ENCODE peak calls at places on chromosomes 1 and 21, in six cellular contexts. H is H9, J is NT2/D1, A is transverse colon, V is left lung, R is Peyer's patch. B is an unnamed sample.

GRCh38 chr1:36717431-36717830 is 234.7 kb upstream of the CSF3R start:
- DNase-seq in H (no peak), V (no peak), A (no peak), J (no peak), R (no peak), B (no peak)

GRCh38 chr21:46127239-46128105 is 27.9 kb downstream of the FTCD start:
- DNase-seq in V (peak; percentile 30), H (no peak), J (no peak), R (peak; percentile 43), A (no peak), B (peak; percentile 67)

GRCh38 chr1:156146006-156146748 is 7.2 kb upstream of the SEMA4A start:
- DNase-seq in A (peak; percentile 55), R (peak; percentile 67), V (peak; percentile 78), H (no peak), J (no peak), B (peak; percentile 87)

GRCh38 chr1:177190308-177190970 is 19.7 kb downstream of the BRINP2 start:
- DNase-seq in J (no peak), A (no peak), R (no peak), V (no peak), H (no peak), B (no peak)

GRCh38 chr21:33478858-33479678 is 706 bp downstream of the TMEM50B start:
- DNase-seq in V (peak; percentile 42), J (no peak), R (peak; percentile 60), A (peak; percentile 41), H (peak; percentile 63), B (peak; percentile 87)

GRCh38 chr1:23634840-23635642 is 56.6 kb upstream of the RPL11 start:
- DNase-seq in H (peak; percentile 72), R (peak; percentile 82), J (peak; percentile 27), A (peak; percentile 69), V (peak; percentile 43), B (no peak)

GRCh38 chr1:165928075-165928731 is 100.8 kb downstream of the UCK2 start:
- DNase-seq in R (peak; percentile 67), J (peak; percentile 52), H (peak; percentile 31), V (no peak), A (peak; percentile 31), B (no peak)

GRCh38 chr1:172268237-172268636 is 152.2 kb upstream of the C1orf105 start:
- DNase-seq in R (no peak), A (no peak), J (no peak), V (no peak), H (no peak), B (no peak)

GRCh38 chr1:26049531-26050254 is 3.8 kb upstream of the SLC30A2 start:
- DNase-seq in H (no peak), R (peak; percentile 84), V (no peak), J (no peak), A (peak; percentile 62), B (no peak)

GRCh38 chr1:165748550-165748949 is 20.1 kb downstream of the TMCO1 start:
- DNase-seq in A (no peak), V (no peak), R (no peak), J (no peak), H (no peak), B (no peak)

GRCh38 chr1:17369466-17369865 is 2.5 kb upstream of the PADI6 start:
- DNase-seq in A (no peak), V (no peak), H (peak; percentile 49), J (no peak), R (no peak), B (no peak)

GRCh38 chr1:179326746-179327145 is 33.1 kb downstream of the SOAT1 start:
- DNase-seq in V (no peak), R (no peak), J (no peak), A (no peak), H (no peak), B (no peak)

GRCh38 chr1:20349971-20350370 is 59.3 kb downstream of the VWA5B1 start:
- DNase-seq in J (no peak), V (no peak), A (no peak), R (no peak), H (no peak), B (peak; percentile 28)

GRCh38 chr1:4786061-4786460 is 131.7 kb downstream of the AJAP1 start:
- DNase-seq in R (no peak), H (no peak), J (no peak), V (no peak), A (no peak), B (no peak)

GRCh38 chr1:21633141-21633755 is 35.9 kb downstream of the RAP1GAP start:
- DNase-seq in H (no peak), A (no peak), R (no peak), J (no peak), V (no peak), B (no peak)

GRCh38 chr1:8966606-8967005 is 20.9 kb downstream of the CA6 start:
- DNase-seq in V (peak; percentile 73), J (no peak), A (no peak), H (no peak), R (no peak), B (peak; percentile 42)

DNA sequence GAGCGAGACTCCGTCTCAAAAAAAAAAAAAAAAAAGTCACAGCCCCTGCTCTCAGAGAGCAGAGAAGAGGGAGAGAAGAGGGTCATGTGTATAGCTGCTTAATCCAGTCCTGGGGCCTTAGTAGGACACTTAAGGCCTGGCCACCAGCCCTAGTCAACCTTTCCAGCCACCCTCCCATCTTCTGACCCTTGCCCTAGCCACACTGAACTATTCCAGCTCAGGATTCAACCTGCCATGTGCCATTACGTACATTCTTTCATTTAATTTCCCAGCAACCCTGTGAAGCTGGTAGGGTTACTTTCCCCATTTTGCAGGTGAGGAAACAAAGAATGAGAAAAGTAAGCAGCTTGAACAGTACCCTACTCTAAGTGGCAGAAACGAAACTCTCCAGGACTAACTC is 9.0 kb downstream of the FOXO6 start:
- DNase-seq in H (no peak), A (no peak), V (no peak), J (no peak), R (no peak), B (no peak)
- H3K27me3 ChIP-seq in H (no peaks in the 10 kb centered on the region), A (peaks cover 15% of the 10 kb centered on the region), V (no peaks in the 10 kb centered on the region), J (peaks cover 63% of the 10 kb centered on the region), R (no peaks in the 10 kb centered on the region), B (peaks cover 60% of the 10 kb centered on the region)

GRCh38 chr1:237911911-237912310 is 21.2 kb upstream of the ZP4 start:
- DNase-seq in J (no peak), A (no peak), V (no peak), R (no peak), H (no peak), B (no peak)

GRCh38 chr1:237910834-237911233 is 20.1 kb upstream of the ZP4 start:
- DNase-seq in R (no peak), A (no peak), H (no peak), J (no peak), V (no peak), B (no peak)

GRCh38 chr1:237913345-237913744 is 22.6 kb upstream of the ZP4 start:
- DNase-seq in H (no peak), J (no peak), V (no peak), A (no peak), R (no peak), B (no peak)
- H3K27me3 ChIP-seq in H (no peaks in the 10 kb centered on the region), J (no peaks in the 10 kb centered on the region), V (no peaks in the 10 kb centered on the region), A (no peaks in the 10 kb centered on the region), R (no peaks in the 10 kb centered on the region), B (no peaks in the 10 kb centered on the region)

DNA sequence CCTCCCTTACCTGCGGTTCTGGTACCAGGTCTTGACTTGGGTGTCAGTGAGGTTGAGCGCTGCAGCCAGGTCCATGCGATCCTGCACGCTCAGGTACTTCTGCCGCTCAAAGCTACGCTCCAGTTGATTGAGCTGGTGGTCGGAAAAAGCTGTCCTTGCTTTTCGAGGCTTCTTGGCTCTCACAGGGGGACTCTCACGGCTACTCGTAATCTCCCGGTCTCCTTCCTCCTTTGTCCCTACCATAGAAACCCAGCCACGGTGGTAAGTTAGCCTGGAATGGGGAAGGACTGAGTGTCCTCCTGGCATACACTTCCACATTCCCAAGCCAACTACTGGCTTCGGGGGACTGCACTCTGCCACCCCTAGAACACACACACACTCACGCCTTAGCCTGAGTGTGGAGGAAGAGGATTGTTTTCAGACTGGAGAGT is 2.6 kb downstream of the BARHL2 start:
- DNase-seq in J (no peak), A (no peak), R (no peak), V (no peak), H (peak; percentile 46), B (no peak)
- H3K27me3 ChIP-seq in J (peaks cover 98% of the 10 kb centered on the region), A (peaks cover 100% of the 10 kb centered on the region), R (no peaks in the 10 kb centered on the region), V (peaks cover 96% of the 10 kb centered on the region), H (peaks cover 92% of the 10 kb centered on the region), B (peaks cover 100% of the 10 kb centered on the region)

GRCh38 chr1:94282143-94282711 is 44.8 kb upstream of the ARHGAP29 start:
- DNase-seq in J (no peak), A (no peak), H (no peak), R (no peak), V (no peak), B (no peak)

GRCh38 chr1:94284481-94284880 is 47.1 kb upstream of the ARHGAP29 start:
- DNase-seq in R (no peak), H (no peak), A (no peak), J (no peak), V (no peak), B (no peak)

GRCh38 chr1:94285026-94285654 is 47.8 kb upstream of the ARHGAP29 start:
- DNase-seq in R (no peak), H (no peak), J (no peak), A (no peak), V (no peak), B (no peak)

GRCh38 chr1:94283462-94283861 is 46.1 kb upstream of the ARHGAP29 start:
- DNase-seq in R (no peak), H (no peak), V (no peak), A (no peak), J (no peak), B (no peak)

GRCh38 chr1:94286864-94287437 is 49.6 kb upstream of the ARHGAP29 start:
- DNase-seq in V (no peak), R (no peak), A (no peak), J (no peak), H (no peak), B (no peak)
- H3K27me3 ChIP-seq in V (no peaks in the 10 kb centered on the region), R (no peaks in the 10 kb centered on the region), A (no peaks in the 10 kb centered on the region), J (no peaks in the 10 kb centered on the region), H (no peaks in the 10 kb centered on the region), B (no peaks in the 10 kb centered on the region)

GRCh38 chr1:34868230-34869049 is 8.9 kb upstream of the SMIM12 start:
- DNase-seq in A (no peak), J (no peak), V (no peak), R (no peak), H (no peak), B (no peak)
- H3K27me3 ChIP-seq in A (peaks cover 20% of the 10 kb centered on the region), J (peaks cover 41% of the 10 kb centered on the region), V (peaks cover 5% of the 10 kb centered on the region), R (no peaks in the 10 kb centered on the region), H (no peaks in the 10 kb centered on the region), B (peaks cover 5% of the 10 kb centered on the region)

GRCh38 chr1:12616709-12617373 is 1.2 kb downstream of the DHRS3 start:
- DNase-seq in A (peak; percentile 42), H (no peak), R (no peak), J (no peak), V (peak; percentile 49), B (peak; percentile 85)
- H3K27me3 ChIP-seq in A (no peaks in the 10 kb centered on the region), H (no peaks in the 10 kb centered on the region), R (no peaks in the 10 kb centered on the region), J (no peaks in the 10 kb centered on the region), V (no peaks in the 10 kb centered on the region), B (no peaks in the 10 kb centered on the region)

GRCh38 chr1:90730247-90731022 is 13.3 kb upstream of the BARHL2 start:
- DNase-seq in J (no peak), R (no peak), H (peak; percentile 36), V (no peak), A (no peak), B (no peak)
- H3K27me3 ChIP-seq in J (peaks cover 83% of the 10 kb centered on the region), R (no peaks in the 10 kb centered on the region), H (peaks cover 77% of the 10 kb centered on the region), V (peaks cover 84% of the 10 kb centered on the region), A (peaks cover 97% of the 10 kb centered on the region), B (peaks cover 67% of the 10 kb centered on the region)

DNA sequence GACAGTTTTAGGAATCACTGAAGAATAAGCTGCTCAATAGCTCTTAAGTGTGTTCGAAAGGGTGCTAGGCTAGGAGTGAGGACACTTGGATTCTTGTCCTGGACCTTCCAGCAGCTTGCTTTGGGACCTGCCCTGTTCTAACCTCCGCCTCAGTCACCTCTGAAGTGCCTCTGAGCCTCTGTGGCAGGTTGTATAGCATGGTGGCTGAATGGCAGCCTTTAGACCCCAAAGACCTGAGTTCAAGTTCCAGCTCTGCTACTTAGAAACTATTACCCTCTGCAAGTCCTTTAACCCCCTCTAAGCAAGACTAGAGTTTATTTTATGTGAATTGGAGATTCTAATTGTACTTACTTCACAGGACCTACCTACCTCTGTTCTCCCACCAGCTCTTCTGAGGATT is 81.5 kb downstream of the RRAGC start:
- DNase-seq in A (no peak), J (no peak), V (no peak), H (no peak), R (no peak), B (no peak)
- H3K27me3 ChIP-seq in A (peaks cover 38% of the 10 kb centered on the region), J (peaks cover 2% of the 10 kb centered on the region), V (peaks cover 14% of the 10 kb centered on the region), H (no peaks in the 10 kb centered on the region), R (no peaks in the 10 kb centered on the region), B (no peaks in the 10 kb centered on the region)

B was measured in spleen.